ENCODE peak calls at places on chromosomes 12 and 14, in eight cellular contexts. One of them, this sample, is unnamed.

GRCh38 chr12:108538796-108539195 is 22.2 kb downstream of the SART3 start:
- DNase-seq in brain microvascular endothelial cell: no peak
- DNase-seq in CD8-positive, alpha-beta T cell: no peak
- DNase-seq in left ventricle myocardium inferior: no peak
- DNase-seq in body of pancreas: no peak
- DNase-seq in astrocyte of the spinal cord: no peak
- DNase-seq in AG09309: no peak
- DNase-seq in neural progenitor cell: no peak
- DNase-seq in this sample: no peak

GRCh38 chr14:35578135-35578534 is 44.2 kb downstream of the INSM2 start:
- DNase-seq in left ventricle myocardium inferior: no peak
- DNase-seq in astrocyte of the spinal cord: no peak
- DNase-seq in CD8-positive, alpha-beta T cell: no peak
- DNase-seq in neural progenitor cell: no peak
- DNase-seq in body of pancreas: no peak
- DNase-seq in brain microvascular endothelial cell: no peak
- DNase-seq in AG09309: no peak
- DNase-seq in this sample: no peak

GRCh38 chr14:54127526-54127925 is 170.9 kb upstream of the BMP4 start:
- DNase-seq in AG09309: no peak
- DNase-seq in body of pancreas: no peak
- DNase-seq in CD8-positive, alpha-beta T cell: no peak
- DNase-seq in left ventricle myocardium inferior: no peak
- DNase-seq in astrocyte of the spinal cord: peak
- DNase-seq in neural progenitor cell: no peak
- DNase-seq in brain microvascular endothelial cell: peak
- DNase-seq in this sample: no peak

GRCh38 chr12:98595152-98595988 is 1.9 kb downstream of the SLC25A3 start:
- DNase-seq in astrocyte of the spinal cord: peak
- DNase-seq in AG09309: peak
- DNase-seq in body of pancreas: no peak
- DNase-seq in neural progenitor cell: no peak
- DNase-seq in brain microvascular endothelial cell: peak
- DNase-seq in CD8-positive, alpha-beta T cell: no peak
- DNase-seq in left ventricle myocardium inferior: no peak
- DNase-seq in this sample: no peak

GRCh38 chr12:120012067-120012621 is 23.1 kb downstream of the BICDL1 start:
- DNase-seq in AG09309: no peak
- DNase-seq in brain microvascular endothelial cell: peak
- DNase-seq in astrocyte of the spinal cord: no peak
- DNase-seq in CD8-positive, alpha-beta T cell: no peak
- DNase-seq in neural progenitor cell: peak
- DNase-seq in left ventricle myocardium inferior: no peak
- DNase-seq in body of pancreas: no peak
- DNase-seq in this sample: peak

GRCh38 chr12:109737111-109737510 is 23.5 kb downstream of the FAM222A start:
- DNase-seq in CD8-positive, alpha-beta T cell: no peak
- DNase-seq in neural progenitor cell: no peak
- DNase-seq in astrocyte of the spinal cord: no peak
- DNase-seq in left ventricle myocardium inferior: no peak
- DNase-seq in body of pancreas: peak
- DNase-seq in brain microvascular endothelial cell: no peak
- DNase-seq in AG09309: no peak
- DNase-seq in this sample: no peak

GRCh38 chr12:104057771-104058197 is 6.5 kb upstream of the HCFC2 start:
- DNase-seq in left ventricle myocardium inferior: no peak
- DNase-seq in CD8-positive, alpha-beta T cell: no peak
- DNase-seq in brain microvascular endothelial cell: no peak
- DNase-seq in astrocyte of the spinal cord: peak
- DNase-seq in body of pancreas: no peak
- DNase-seq in neural progenitor cell: peak
- DNase-seq in AG09309: no peak
- DNase-seq in this sample: no peak

GRCh38 chr14:39974036-39974435 is 541.8 kb upstream of the FBXO33 start:
- DNase-seq in AG09309: no peak
- DNase-seq in neural progenitor cell: no peak
- DNase-seq in astrocyte of the spinal cord: no peak
- DNase-seq in body of pancreas: no peak
- DNase-seq in CD8-positive, alpha-beta T cell: no peak
- DNase-seq in brain microvascular endothelial cell: no peak
- DNase-seq in left ventricle myocardium inferior: no peak
- DNase-seq in this sample: no peak

GRCh38 chr12:10584415-10584814 is 29.0 kb downstream of the MAGOHB start:
- DNase-seq in AG09309: no peak
- DNase-seq in left ventricle myocardium inferior: no peak
- DNase-seq in astrocyte of the spinal cord: peak
- DNase-seq in CD8-positive, alpha-beta T cell: no peak
- DNase-seq in body of pancreas: no peak
- DNase-seq in brain microvascular endothelial cell: no peak
- DNase-seq in neural progenitor cell: no peak
- DNase-seq in this sample: no peak

GRCh38 chr12:114636723-114637480 is 47.1 kb downstream of the TBX3 start:
- DNase-seq in CD8-positive, alpha-beta T cell: no peak
- DNase-seq in neural progenitor cell: peak
- DNase-seq in astrocyte of the spinal cord: peak
- DNase-seq in AG09309: no peak
- DNase-seq in brain microvascular endothelial cell: no peak
- DNase-seq in body of pancreas: no peak
- DNase-seq in left ventricle myocardium inferior: no peak
- DNase-seq in this sample: peak
- TF ChIP-seq CTCF in CD8-positive, alpha-beta T cell: no peak
- TF ChIP-seq CTCF in neural progenitor cell: peak
- TF ChIP-seq CTCF in astrocyte of the spinal cord: peak
- TF ChIP-seq CTCF in AG09309: peak
- TF ChIP-seq CTCF in brain microvascular endothelial cell: peak
- TF ChIP-seq CTCF in body of pancreas: no peak
- TF ChIP-seq CTCF in left ventricle myocardium inferior: peak
- TF ChIP-seq CTCF in this sample: peak

GRCh38 chr12:79174656-79175055 is 310.1 kb downstream of the SYT1 start:
- DNase-seq in CD8-positive, alpha-beta T cell: no peak
- DNase-seq in AG09309: peak
- DNase-seq in body of pancreas: no peak
- DNase-seq in left ventricle myocardium inferior: no peak
- DNase-seq in brain microvascular endothelial cell: peak
- DNase-seq in neural progenitor cell: no peak
- DNase-seq in astrocyte of the spinal cord: peak
- DNase-seq in this sample: no peak
- TF ChIP-seq CTCF in CD8-positive, alpha-beta T cell: no peak
- TF ChIP-seq CTCF in AG09309: peak
- TF ChIP-seq CTCF in body of pancreas: no peak
- TF ChIP-seq CTCF in left ventricle myocardium inferior: peak
- TF ChIP-seq CTCF in brain microvascular endothelial cell: peak
- TF ChIP-seq CTCF in neural progenitor cell: no peak
- TF ChIP-seq CTCF in astrocyte of the spinal cord: peak
- TF ChIP-seq CTCF in this sample: peak

GRCh38 chr14:56224179-56224578 is 106.0 kb downstream of the PELI2 start:
- DNase-seq in brain microvascular endothelial cell: no peak
- DNase-seq in neural progenitor cell: no peak
- DNase-seq in left ventricle myocardium inferior: no peak
- DNase-seq in astrocyte of the spinal cord: no peak
- DNase-seq in body of pancreas: no peak
- DNase-seq in AG09309: no peak
- DNase-seq in CD8-positive, alpha-beta T cell: no peak
- DNase-seq in this sample: no peak
- TF ChIP-seq CTCF in brain microvascular endothelial cell: no peak
- TF ChIP-seq CTCF in neural progenitor cell: no peak
- TF ChIP-seq CTCF in left ventricle myocardium inferior: no peak
- TF ChIP-seq CTCF in astrocyte of the spinal cord: no peak
- TF ChIP-seq CTCF in body of pancreas: no peak
- TF ChIP-seq CTCF in AG09309: no peak
- TF ChIP-seq CTCF in CD8-positive, alpha-beta T cell: no peak
- TF ChIP-seq CTCF in this sample: peak

GRCh38 chr12:32895688-32896437 is 714 bp downstream of the PKP2 start:
- DNase-seq in brain microvascular endothelial cell: no peak
- DNase-seq in astrocyte of the spinal cord: no peak
- DNase-seq in AG09309: no peak
- DNase-seq in neural progenitor cell: peak
- DNase-seq in body of pancreas: peak
- DNase-seq in left ventricle myocardium inferior: peak
- DNase-seq in CD8-positive, alpha-beta T cell: no peak
- DNase-seq in this sample: no peak
- TF ChIP-seq CTCF in brain microvascular endothelial cell: peak
- TF ChIP-seq CTCF in astrocyte of the spinal cord: peak
- TF ChIP-seq CTCF in AG09309: no peak
- TF ChIP-seq CTCF in neural progenitor cell: peak
- TF ChIP-seq CTCF in body of pancreas: no peak
- TF ChIP-seq CTCF in left ventricle myocardium inferior: peak
- TF ChIP-seq CTCF in CD8-positive, alpha-beta T cell: no peak
- TF ChIP-seq CTCF in this sample: peak

DNA sequence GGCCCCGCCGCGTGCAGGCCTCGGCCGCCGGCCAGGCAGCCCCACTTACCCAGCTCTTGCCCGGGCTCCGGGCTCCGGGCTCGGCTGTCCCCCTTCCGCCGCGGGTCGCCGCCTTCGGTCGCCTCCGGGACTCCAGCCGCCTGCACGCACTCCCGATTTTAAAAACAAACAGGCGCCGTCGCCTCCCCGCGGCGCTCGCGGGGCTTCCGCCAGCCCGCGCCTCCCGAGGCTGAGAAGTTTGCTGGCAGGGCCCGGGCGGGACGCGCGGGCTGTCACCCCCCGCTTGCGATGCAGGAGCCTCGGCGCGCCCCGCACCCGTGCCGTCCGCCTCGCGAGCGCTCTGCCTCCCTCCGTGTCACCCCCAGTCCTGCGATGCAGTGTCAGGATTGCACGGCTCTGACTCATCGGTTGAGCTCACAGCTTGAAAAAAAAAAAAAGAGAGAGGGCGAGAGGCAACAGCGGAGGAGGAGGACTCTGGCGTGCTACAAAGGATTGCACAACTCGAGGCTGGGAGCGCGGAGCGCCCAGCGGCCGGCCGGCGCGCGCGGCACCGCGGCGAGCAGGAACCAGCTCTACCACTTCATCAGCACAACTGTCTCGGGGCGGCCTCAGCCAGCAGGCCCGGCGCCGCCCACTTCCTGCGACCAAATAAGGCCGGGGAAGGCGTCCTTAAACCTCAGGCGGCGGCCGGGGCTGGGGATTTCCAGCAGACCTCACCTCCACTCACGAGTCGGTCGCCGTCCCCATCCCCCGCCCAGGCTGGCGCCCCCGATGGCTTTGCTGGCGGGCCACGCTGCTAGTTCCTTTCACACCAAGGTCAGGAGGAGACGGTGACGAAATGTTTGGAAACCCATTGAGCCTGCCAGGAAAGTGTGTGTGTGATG is 45.8 kb upstream of the PNMA1 start:
- DNase-seq in body of pancreas: peak
- DNase-seq in AG09309: peak
- DNase-seq in neural progenitor cell: peak
- DNase-seq in astrocyte of the spinal cord: peak
- DNase-seq in CD8-positive, alpha-beta T cell: peak
- DNase-seq in brain microvascular endothelial cell: peak
- DNase-seq in left ventricle myocardium inferior: peak
- DNase-seq in this sample: peak
- TF ChIP-seq CTCF in body of pancreas: no peak
- TF ChIP-seq CTCF in AG09309: no peak
- TF ChIP-seq CTCF in neural progenitor cell: no peak
- TF ChIP-seq CTCF in astrocyte of the spinal cord: no peak
- TF ChIP-seq CTCF in CD8-positive, alpha-beta T cell: peak
- TF ChIP-seq CTCF in brain microvascular endothelial cell: peak
- TF ChIP-seq CTCF in left ventricle myocardium inferior: peak
- TF ChIP-seq CTCF in this sample: peak

DNA sequence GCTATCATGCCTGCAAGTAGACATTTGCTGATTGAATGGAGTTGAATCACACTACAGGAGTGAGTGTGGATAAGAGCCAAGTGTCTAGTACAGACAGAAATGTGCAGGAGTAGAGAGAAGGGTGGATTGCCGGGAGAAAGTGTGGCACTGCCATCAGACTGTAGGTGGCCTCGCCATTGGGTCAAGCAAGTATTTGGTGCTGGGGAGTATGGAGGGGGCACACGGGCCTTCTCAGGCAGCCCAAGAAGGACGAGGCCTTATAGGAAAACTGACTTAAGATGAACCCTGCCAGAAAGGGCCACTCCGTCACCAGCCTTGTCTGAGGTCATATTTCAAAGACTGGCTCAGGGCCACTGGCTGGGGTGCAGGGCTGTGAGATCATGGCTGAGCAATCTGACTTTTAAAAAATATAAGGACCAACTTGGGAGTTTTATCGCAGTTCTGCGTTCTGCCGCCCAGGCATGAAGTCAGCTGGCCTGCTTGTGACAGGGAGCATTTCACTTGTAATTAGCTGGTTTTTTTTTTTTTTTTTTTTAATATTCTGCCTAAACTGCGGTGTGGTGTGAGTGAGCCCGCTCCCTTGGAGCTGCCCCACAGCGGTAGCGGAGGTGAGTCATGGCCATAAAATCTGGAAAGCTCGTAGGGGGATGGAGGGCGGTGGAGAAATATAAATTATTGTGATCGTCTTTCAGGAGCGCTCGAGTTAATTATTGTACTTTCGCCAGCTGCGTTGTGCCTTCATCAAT is 231.7 kb downstream of the C12orf75 start:
- DNase-seq in left ventricle myocardium inferior: peak
- DNase-seq in brain microvascular endothelial cell: peak
- DNase-seq in astrocyte of the spinal cord: peak
- DNase-seq in neural progenitor cell: no peak
- DNase-seq in AG09309: peak
- DNase-seq in body of pancreas: no peak
- DNase-seq in CD8-positive, alpha-beta T cell: no peak
- DNase-seq in this sample: no peak
- TF ChIP-seq CTCF in left ventricle myocardium inferior: peak
- TF ChIP-seq CTCF in brain microvascular endothelial cell: no peak
- TF ChIP-seq CTCF in astrocyte of the spinal cord: no peak
- TF ChIP-seq CTCF in neural progenitor cell: no peak
- TF ChIP-seq CTCF in AG09309: peak
- TF ChIP-seq CTCF in body of pancreas: no peak
- TF ChIP-seq CTCF in CD8-positive, alpha-beta T cell: no peak
- TF ChIP-seq CTCF in this sample: peak

GRCh38 chr12:23217158-23217557 is 592.2 kb downstream of the ETNK1 start:
- DNase-seq in body of pancreas: no peak
- DNase-seq in left ventricle myocardium inferior: no peak
- DNase-seq in brain microvascular endothelial cell: no peak
- DNase-seq in astrocyte of the spinal cord: no peak
- DNase-seq in neural progenitor cell: no peak
- DNase-seq in AG09309: no peak
- DNase-seq in CD8-positive, alpha-beta T cell: no peak
- DNase-seq in this sample: no peak
- TF ChIP-seq CTCF in body of pancreas: no peak
- TF ChIP-seq CTCF in left ventricle myocardium inferior: no peak
- TF ChIP-seq CTCF in brain microvascular endothelial cell: no peak
- TF ChIP-seq CTCF in astrocyte of the spinal cord: no peak
- TF ChIP-seq CTCF in neural progenitor cell: no peak
- TF ChIP-seq CTCF in AG09309: no peak
- TF ChIP-seq CTCF in CD8-positive, alpha-beta T cell: no peak
- TF ChIP-seq CTCF in this sample: no peak